ENCODE peak calls at places on chromosomes 2 and 18, in seven cellular contexts. One of them, this sample, is unnamed.
A peak's percentile ranks its signal among the peaks of the same experiment; 100 is the strongest.

GRCh38 chr2:238974061-238974460 is 126.2 kb downstream of the TWIST2 start:
- DNase-seq in K562: no peak
- DNase-seq in IMR-90: peak; percentile 67
- DNase-seq in GM12878: no peak
- DNase-seq in H1: no peak
- DNase-seq in SK-N-SH: no peak
- DNase-seq in HepG2: no peak
- DNase-seq in this sample: no peak

GRCh38 chr18:78739843-78740677 is 239.6 kb upstream of the SALL3 start:
- DNase-seq in HepG2: no peak
- DNase-seq in IMR-90: no peak
- DNase-seq in GM12878: no peak
- DNase-seq in K562: no peak
- DNase-seq in H1: no peak
- DNase-seq in SK-N-SH: no peak
- DNase-seq in this sample: no peak

GRCh38 chr18:2692508-2692907 is 37.0 kb downstream of the SMCHD1 start:
- DNase-seq in IMR-90: no peak
- DNase-seq in H1: no peak
- DNase-seq in GM12878: no peak
- DNase-seq in SK-N-SH: no peak
- DNase-seq in HepG2: no peak
- DNase-seq in K562: no peak
- DNase-seq in this sample: no peak

GRCh38 chr2:152682663-152683062 is 34.6 kb downstream of the PRPF40A start:
- DNase-seq in SK-N-SH: no peak
- DNase-seq in K562: no peak
- DNase-seq in GM12878: no peak
- DNase-seq in HepG2: peak; percentile 3
- DNase-seq in IMR-90: no peak
- DNase-seq in H1: no peak
- DNase-seq in this sample: no peak

GRCh38 chr2:11437602-11438001 is 28.4 kb downstream of the E2F6 start:
- DNase-seq in IMR-90: no peak
- DNase-seq in H1: no peak
- DNase-seq in HepG2: no peak
- DNase-seq in SK-N-SH: peak; percentile 41
- DNase-seq in GM12878: no peak
- DNase-seq in K562: no peak
- DNase-seq in this sample: no peak

GRCh38 chr2:195094330-195094729 is 562.7 kb upstream of the SLC39A10 start:
- DNase-seq in GM12878: peak; percentile 7
- DNase-seq in K562: no peak
- DNase-seq in IMR-90: peak; percentile 0
- DNase-seq in H1: no peak
- DNase-seq in HepG2: no peak
- DNase-seq in SK-N-SH: no peak
- DNase-seq in this sample: no peak

GRCh38 chr2:42971381-42971780 is 179.0 kb upstream of the HAAO start:
- DNase-seq in SK-N-SH: no peak
- DNase-seq in K562: no peak
- DNase-seq in HepG2: no peak
- DNase-seq in IMR-90: no peak
- DNase-seq in H1: no peak
- DNase-seq in GM12878: no peak
- DNase-seq in this sample: no peak

GRCh38 chr2:216665717-216666116 is 29.6 kb downstream of the IGFBP5 start:
- DNase-seq in GM12878: no peak
- DNase-seq in K562: no peak
- DNase-seq in IMR-90: no peak
- DNase-seq in HepG2: peak; percentile 50
- DNase-seq in H1: peak; percentile 84
- DNase-seq in SK-N-SH: peak; percentile 61
- DNase-seq in this sample: no peak

GRCh38 chr18:26286008-26286407 is 59.8 kb downstream of the TAF4B start:
- DNase-seq in GM12878: no peak
- DNase-seq in HepG2: no peak
- DNase-seq in H1: no peak
- DNase-seq in SK-N-SH: no peak
- DNase-seq in K562: no peak
- DNase-seq in IMR-90: no peak
- DNase-seq in this sample: no peak

GRCh38 chr2:191231995-191232394 is 13.2 kb upstream of the MYO1B start:
- DNase-seq in SK-N-SH: no peak
- DNase-seq in HepG2: no peak
- DNase-seq in K562: peak; percentile 2
- DNase-seq in IMR-90: peak; percentile 48
- DNase-seq in GM12878: no peak
- DNase-seq in H1: no peak
- DNase-seq in this sample: no peak

GRCh38 chr2:54483426-54483825 is 27.3 kb downstream of the SPTBN1 start:
- DNase-seq in SK-N-SH: no peak
- DNase-seq in HepG2: peak; percentile 32
- DNase-seq in H1: no peak
- DNase-seq in GM12878: no peak
- DNase-seq in IMR-90: no peak
- DNase-seq in K562: no peak
- DNase-seq in this sample: peak; percentile 75

GRCh38 chr2:126750506-126750905 is 94.5 kb downstream of the GYPC start:
- DNase-seq in HepG2: no peak
- DNase-seq in H1: no peak
- DNase-seq in SK-N-SH: no peak
- DNase-seq in K562: no peak
- DNase-seq in GM12878: no peak
- DNase-seq in IMR-90: no peak
- DNase-seq in this sample: no peak

GRCh38 chr18:61551586-61551985 is 218.4 kb downstream of the CDH20 start:
- DNase-seq in GM12878: peak; percentile 7
- DNase-seq in SK-N-SH: peak; percentile 74
- DNase-seq in HepG2: peak; percentile 46
- DNase-seq in IMR-90: peak; percentile 88
- DNase-seq in K562: peak; percentile 47
- DNase-seq in H1: peak; percentile 47
- DNase-seq in this sample: peak; percentile 79

GRCh38 chr18:59220784-59221765 is 1.1 kb downstream of the GRP start:
- DNase-seq in H1: no peak
- DNase-seq in SK-N-SH: peak; percentile 56
- DNase-seq in GM12878: no peak
- DNase-seq in K562: no peak
- DNase-seq in HepG2: no peak
- DNase-seq in IMR-90: no peak
- DNase-seq in this sample: no peak

GRCh38 chr2:152499411-152499810 is 164.4 kb downstream of the FMNL2 start:
- DNase-seq in IMR-90: no peak
- DNase-seq in H1: no peak
- DNase-seq in K562: no peak
- DNase-seq in SK-N-SH: no peak
- DNase-seq in GM12878: no peak
- DNase-seq in HepG2: no peak
- DNase-seq in this sample: no peak

GRCh38 chr2:107088156-107088555 is 202.2 kb upstream of the ST6GAL2 start:
- DNase-seq in SK-N-SH: no peak
- DNase-seq in H1: no peak
- DNase-seq in GM12878: no peak
- DNase-seq in IMR-90: no peak
- DNase-seq in K562: no peak
- DNase-seq in HepG2: no peak
- DNase-seq in this sample: no peak

GRCh38 chr2:143383016-143383415 is 253.8 kb downstream of the ARHGAP15 start:
- DNase-seq in IMR-90: no peak
- DNase-seq in HepG2: no peak
- DNase-seq in K562: no peak
- DNase-seq in H1: no peak
- DNase-seq in SK-N-SH: no peak
- DNase-seq in GM12878: no peak
- DNase-seq in this sample: no peak

GRCh38 chr2:27370816-27371620 is 602 bp downstream of the SNX17 start:
- DNase-seq in H1: no peak
- DNase-seq in HepG2: no peak
- DNase-seq in IMR-90: peak; percentile 53
- DNase-seq in SK-N-SH: peak; percentile 44
- DNase-seq in K562: peak; percentile 84
- DNase-seq in GM12878: peak; percentile 32
- DNase-seq in this sample: no peak

GRCh38 chr2:11738589-11739436 is 7.6 kb upstream of the LPIN1 start:
- DNase-seq in H1: no peak
- DNase-seq in IMR-90: peak; percentile 87
- DNase-seq in HepG2: peak; percentile 75
- DNase-seq in GM12878: no peak
- DNase-seq in SK-N-SH: peak; percentile 64
- DNase-seq in K562: peak; percentile 70
- DNase-seq in this sample: peak; percentile 39

GRCh38 chr2:127872354-127872753 is 13.4 kb downstream of the AMMECR1L start:
- DNase-seq in HepG2: no peak
- DNase-seq in GM12878: no peak
- DNase-seq in IMR-90: no peak
- DNase-seq in K562: no peak
- DNase-seq in H1: no peak
- DNase-seq in SK-N-SH: no peak
- DNase-seq in this sample: no peak

GRCh38 chr2:173521450-173522192 is 166.9 kb downstream of the CDCA7 start:
- DNase-seq in K562: no peak
- DNase-seq in HepG2: no peak
- DNase-seq in IMR-90: no peak
- DNase-seq in H1: no peak
- DNase-seq in SK-N-SH: no peak
- DNase-seq in GM12878: no peak
- DNase-seq in this sample: no peak

GRCh38 chr18:44897445-44898215 is 216.9 kb downstream of the SETBP1 start:
- DNase-seq in K562: no peak
- DNase-seq in HepG2: no peak
- DNase-seq in H1: no peak
- DNase-seq in GM12878: no peak
- DNase-seq in IMR-90: no peak
- DNase-seq in SK-N-SH: no peak
- DNase-seq in this sample: no peak

GRCh38 chr2:95061601-95062183 is 36.2 kb downstream of the MAL start:
- DNase-seq in SK-N-SH: peak; percentile 11
- DNase-seq in HepG2: no peak
- DNase-seq in K562: no peak
- DNase-seq in GM12878: no peak
- DNase-seq in H1: no peak
- DNase-seq in IMR-90: no peak
- DNase-seq in this sample: no peak

GRCh38 chr2:95062247-95062646 is 36.7 kb downstream of the MAL start:
- DNase-seq in GM12878: no peak
- DNase-seq in SK-N-SH: no peak
- DNase-seq in K562: no peak
- DNase-seq in IMR-90: no peak
- DNase-seq in HepG2: no peak
- DNase-seq in H1: no peak
- DNase-seq in this sample: no peak

GRCh38 chr2:95061119-95061512 is 35.6 kb downstream of the MAL start:
- DNase-seq in GM12878: no peak
- DNase-seq in SK-N-SH: no peak
- DNase-seq in IMR-90: no peak
- DNase-seq in H1: no peak
- DNase-seq in HepG2: no peak
- DNase-seq in K562: no peak
- DNase-seq in this sample: no peak

GRCh38 chr2:95063401-95063958 is 38.0 kb downstream of the MAL start:
- DNase-seq in H1: no peak
- DNase-seq in HepG2: no peak
- DNase-seq in SK-N-SH: no peak
- DNase-seq in IMR-90: no peak
- DNase-seq in GM12878: no peak
- DNase-seq in K562: no peak
- DNase-seq in this sample: no peak

GRCh38 chr2:95062716-95063400 is 37.4 kb downstream of the MAL start:
- DNase-seq in GM12878: peak; percentile 84
- DNase-seq in H1: no peak
- DNase-seq in K562: no peak
- DNase-seq in IMR-90: no peak
- DNase-seq in HepG2: peak; percentile 32
- DNase-seq in SK-N-SH: no peak
- DNase-seq in this sample: no peak
- H2AFZ ChIP-seq in GM12878: peak overlapping the region; percentile 61
- H2AFZ ChIP-seq in H1: no peak overlapping the region
- H2AFZ ChIP-seq in K562: no peak overlapping the region
- H2AFZ ChIP-seq in IMR-90: no peak overlapping the region
- H2AFZ ChIP-seq in HepG2: no peak overlapping the region
- H2AFZ ChIP-seq in SK-N-SH: no peak overlapping the region
- H2AFZ ChIP-seq in this sample: no peak overlapping the region

DNA sequence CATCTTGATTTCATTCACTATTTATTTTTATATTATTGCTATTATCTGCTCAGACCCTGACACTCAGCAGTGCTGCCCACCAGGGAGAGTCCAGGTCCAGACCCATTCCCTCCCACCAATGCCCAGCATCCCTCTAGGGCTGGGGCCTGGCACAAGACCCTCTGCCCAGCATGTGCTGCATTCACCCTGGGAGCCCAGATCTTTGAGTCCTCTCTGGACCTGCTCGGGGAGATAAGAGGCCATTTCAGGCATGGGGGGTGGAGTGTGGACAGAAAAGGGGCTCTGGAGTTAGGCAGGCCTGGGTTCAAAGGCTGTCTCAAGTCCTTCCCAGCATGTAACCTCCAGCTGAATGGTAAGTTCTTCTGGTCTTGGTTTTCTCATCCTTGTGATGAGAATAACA is 209.6 kb downstream of the CYP26B1 start:
- DNase-seq in IMR-90: no peak
- DNase-seq in HepG2: no peak
- DNase-seq in K562: no peak
- DNase-seq in GM12878: no peak
- DNase-seq in SK-N-SH: peak; percentile 4
- DNase-seq in H1: no peak
- DNase-seq in this sample: no peak
- TF ChIP-seq RAD21 in IMR-90: no peak
- TF ChIP-seq RAD21 in HepG2: no peak
- TF ChIP-seq RAD21 in K562: no peak
- TF ChIP-seq RAD21 in GM12878: no peak
- TF ChIP-seq RAD21 in SK-N-SH: no peak
- TF ChIP-seq RAD21 in H1: no peak
- TF ChIP-seq RAD21 in this sample: no peak

GRCh38 chr2:196331143-196331542 is 159.8 kb upstream of the STK17B start:
- DNase-seq in HepG2: no peak
- DNase-seq in H1: no peak
- DNase-seq in K562: peak; percentile 69
- DNase-seq in IMR-90: peak; percentile 82
- DNase-seq in SK-N-SH: no peak
- DNase-seq in GM12878: no peak
- DNase-seq in this sample: no peak
- H2AFZ ChIP-seq in HepG2: no peak overlapping the region
- H2AFZ ChIP-seq in H1: no peak overlapping the region
- H2AFZ ChIP-seq in K562: peak overlapping the region; percentile 71
- H2AFZ ChIP-seq in IMR-90: peak overlapping the region; percentile 49
- H2AFZ ChIP-seq in SK-N-SH: no peak overlapping the region
- H2AFZ ChIP-seq in GM12878: no peak overlapping the region
- H2AFZ ChIP-seq in this sample: no peak overlapping the region

DNA sequence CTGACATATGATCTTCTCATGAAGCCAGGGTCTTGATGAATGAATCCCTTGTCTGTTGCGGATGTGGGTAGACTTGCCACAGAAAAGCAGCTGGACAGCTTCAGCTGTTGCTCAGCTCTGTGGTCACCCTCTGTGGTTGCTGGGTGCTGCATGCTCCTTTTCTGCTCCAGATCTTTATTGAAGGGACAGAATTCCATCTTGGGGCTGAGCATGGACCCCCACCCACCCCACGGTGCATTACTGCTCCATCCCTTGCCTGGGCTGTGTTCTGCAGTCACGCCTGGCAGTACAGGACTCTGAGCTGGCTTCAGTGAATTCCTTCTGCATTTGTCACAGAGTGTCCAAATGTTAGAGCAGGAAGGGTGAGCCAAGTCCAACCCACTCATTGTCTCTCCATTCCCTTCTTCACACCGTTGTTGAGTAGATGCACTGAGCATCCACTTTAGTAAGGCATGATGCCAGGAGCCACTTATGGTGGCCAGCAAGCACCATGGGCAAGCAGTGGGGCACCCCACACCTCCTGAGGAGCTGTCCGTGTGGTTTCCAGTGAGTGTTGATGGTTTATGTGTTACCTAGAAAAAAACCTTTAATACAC is 14.5 kb upstream of the ITGB6 start:
- DNase-seq in HepG2: peak; percentile 42
- DNase-seq in K562: no peak
- DNase-seq in H1: no peak
- DNase-seq in SK-N-SH: no peak
- DNase-seq in GM12878: no peak
- DNase-seq in IMR-90: peak; percentile 90
- DNase-seq in this sample: no peak
- TF ChIP-seq RAD21 in HepG2: no peak
- TF ChIP-seq RAD21 in K562: no peak
- TF ChIP-seq RAD21 in H1: no peak
- TF ChIP-seq RAD21 in SK-N-SH: peak; percentile 1
- TF ChIP-seq RAD21 in GM12878: no peak
- TF ChIP-seq RAD21 in IMR-90: no peak
- TF ChIP-seq RAD21 in this sample: no peak

This sample was measured in HCT116.